ENCODE peak calls at places on chromosomes 6 and 20, in eight cellular contexts. T is GM06990, I is fibroblast of mammary gland, O is psoas muscle, P is choroid plexus epithelial cell, E is cardiac muscle cell, B is uterus, L is AG10803. H is an unnamed sample.

GRCh38 chr20:59823860-59824259 is 109.6 kb downstream of the SYCP2 start:
- DNase-seq in T (no peak), I (no peak), O (no peak), B (no peak), E (no peak), L (no peak), P (no peak), H (no peak)

GRCh38 chr6:22954749-22955385 is 385.5 kb downstream of the HDGFL1 start:
- DNase-seq in I (peak), B (no peak), P (peak), O (no peak), L (no peak), E (no peak), T (peak), H (no peak)

GRCh38 chr6:22536111-22536510 is 33.3 kb upstream of the HDGFL1 start:
- DNase-seq in B (no peak), T (no peak), L (no peak), I (no peak), E (no peak), P (no peak), O (no peak), H (no peak)

GRCh38 chr6:168675375-168675774 is 234.4 kb downstream of the SMOC2 start:
- DNase-seq in T (no peak), L (no peak), I (no peak), O (no peak), P (no peak), E (no peak), B (peak), H (no peak)

GRCh38 chr6:122028933-122029332 is 370.5 kb upstream of the HSF2 start:
- DNase-seq in P (no peak), O (no peak), E (no peak), B (no peak), T (no peak), I (no peak), L (no peak), H (no peak)

GRCh38 chr20:15700147-15700765 is 873.0 kb downstream of the KIF16B start:
- DNase-seq in I (no peak), B (no peak), P (peak), E (no peak), T (no peak), L (no peak), O (no peak), H (no peak)

GRCh38 chr20:46905364-46906125 is 10.9 kb downstream of the EYA2 start:
- DNase-seq in I (peak), O (peak), P (no peak), E (no peak), L (peak), T (no peak), B (no peak), H (no peak)

GRCh38 chr20:10919549-10920140 is 245.8 kb upstream of the JAG1 start:
- DNase-seq in O (peak), I (peak), L (peak), T (no peak), P (peak), E (no peak), B (peak), H (no peak)

GRCh38 chr6:19322691-19323470 is 514.3 kb upstream of the ID4 start:
- DNase-seq in O (no peak), P (peak), E (no peak), L (peak), I (no peak), T (no peak), B (no peak), H (no peak)

GRCh38 chr20:51531141-51531710 is 11.3 kb downstream of the NFATC2 start:
- DNase-seq in O (no peak), P (peak), L (no peak), I (no peak), T (peak), E (no peak), B (no peak), H (peak)

GRCh38 chr6:134609862-134610261 is 291.9 kb upstream of the SGK1 start:
- DNase-seq in P (no peak), B (no peak), L (peak), E (no peak), I (no peak), T (no peak), O (no peak), H (no peak)

GRCh38 chr6:106608080-106608668 is 21.1 kb downstream of the RTN4IP1 start:
- DNase-seq in B (no peak), T (peak), O (no peak), P (peak), I (peak), E (peak), L (peak), H (peak)
- TF ChIP-seq CTCF in B (peak), T (peak), O (peak), P (peak), I (peak), E (peak), L (peak), H (peak)

GRCh38 chr20:58485326-58485725 is 29.9 kb downstream of the APCDD1L start:
- DNase-seq in E (no peak), T (no peak), B (no peak), I (no peak), L (no peak), P (no peak), O (no peak), H (no peak)
- TF ChIP-seq CTCF in E (no peak), T (no peak), B (no peak), I (no peak), L (no peak), P (no peak), O (no peak), H (no peak)

DNA sequence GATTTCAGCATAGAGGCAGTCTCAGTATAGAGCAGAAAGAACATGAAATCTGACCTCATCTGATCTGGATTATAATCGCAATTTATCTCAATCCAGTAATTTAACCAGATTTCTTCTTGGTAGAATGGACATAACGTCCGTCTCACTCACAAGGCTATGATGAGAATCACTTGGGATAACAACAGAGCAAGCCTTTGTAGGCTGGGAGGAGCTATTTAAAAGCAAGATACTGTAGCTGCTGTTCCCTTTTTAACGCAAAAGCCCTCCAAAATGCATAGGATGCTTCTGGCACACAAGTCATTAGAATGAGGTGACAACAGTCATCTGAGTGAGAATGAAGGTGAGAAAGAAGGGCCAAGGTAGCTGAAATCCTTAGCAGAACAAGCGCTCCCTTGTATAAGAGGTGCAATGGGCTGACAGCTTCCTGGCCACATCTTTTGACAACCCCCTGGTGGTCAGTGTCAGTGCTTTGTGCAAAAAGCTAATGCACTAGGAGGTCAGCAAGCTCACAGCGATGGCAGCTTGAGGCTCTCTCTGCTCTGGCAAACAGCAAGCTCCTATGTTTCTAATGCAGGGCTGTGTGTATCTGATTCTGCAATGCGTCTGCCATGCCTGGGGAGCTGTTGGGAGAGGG is 16.4 kb downstream of the METTL24 start:
- DNase-seq in L (no peak), I (peak), P (peak), B (peak), E (peak), T (no peak), O (no peak), H (no peak)
- TF ChIP-seq CTCF in L (peak), I (peak), P (peak), B (no peak), E (peak), T (peak), O (no peak), H (peak)

DNA sequence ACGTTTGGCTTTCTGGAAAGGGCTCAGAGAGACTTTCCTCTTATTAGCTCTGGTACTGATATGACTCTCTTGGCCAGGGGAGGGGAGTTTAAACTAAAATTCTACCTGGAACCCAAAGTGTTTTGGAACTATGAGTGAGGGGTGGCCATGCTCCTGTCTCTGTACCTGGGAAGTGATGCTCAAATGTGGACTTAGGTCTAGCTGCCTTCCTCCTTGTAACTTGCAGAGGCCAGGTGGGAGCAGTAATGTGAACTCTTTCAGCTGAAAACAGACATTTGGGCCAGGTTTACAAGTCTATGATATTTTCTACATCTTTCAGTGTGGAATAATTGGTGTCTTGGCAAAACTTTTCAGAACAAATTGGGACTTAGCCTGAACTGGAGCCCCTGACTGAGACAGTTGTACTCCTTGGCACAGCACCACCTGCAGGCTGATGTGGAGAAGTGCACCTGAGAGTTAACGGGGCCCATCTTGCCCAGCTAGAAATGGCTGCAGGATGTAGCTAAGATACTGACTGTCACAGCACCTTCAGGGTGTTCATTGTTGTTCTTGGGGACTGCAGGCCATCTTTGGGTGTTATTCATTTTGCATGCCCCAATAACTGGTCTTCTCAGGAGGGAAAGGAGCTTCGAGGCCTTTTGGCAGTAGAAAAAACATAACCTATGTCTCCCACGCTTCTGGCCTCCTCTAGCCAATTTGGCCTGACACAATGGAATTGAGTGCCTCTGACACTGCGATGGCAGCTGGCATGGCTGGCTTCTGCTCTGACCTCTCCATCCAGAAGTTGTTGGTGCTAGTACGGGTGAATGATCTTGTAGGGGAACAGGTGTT is 37.1 kb downstream of the CD109 start:
- DNase-seq in I (peak), B (peak), E (peak), P (peak), O (no peak), L (peak), T (peak), H (peak)
- TF ChIP-seq CTCF in I (peak), B (peak), E (peak), P (peak), O (peak), L (peak), T (peak), H (peak)

GRCh38 chr6:160519603-160520042 is 144.5 kb downstream of the LPA start:
- DNase-seq in I (no peak), P (peak), E (no peak), L (no peak), T (no peak), B (no peak), O (no peak), H (peak)
- TF ChIP-seq CTCF in I (peak), P (peak), E (peak), L (peak), T (peak), B (peak), O (peak), H (peak)

DNA sequence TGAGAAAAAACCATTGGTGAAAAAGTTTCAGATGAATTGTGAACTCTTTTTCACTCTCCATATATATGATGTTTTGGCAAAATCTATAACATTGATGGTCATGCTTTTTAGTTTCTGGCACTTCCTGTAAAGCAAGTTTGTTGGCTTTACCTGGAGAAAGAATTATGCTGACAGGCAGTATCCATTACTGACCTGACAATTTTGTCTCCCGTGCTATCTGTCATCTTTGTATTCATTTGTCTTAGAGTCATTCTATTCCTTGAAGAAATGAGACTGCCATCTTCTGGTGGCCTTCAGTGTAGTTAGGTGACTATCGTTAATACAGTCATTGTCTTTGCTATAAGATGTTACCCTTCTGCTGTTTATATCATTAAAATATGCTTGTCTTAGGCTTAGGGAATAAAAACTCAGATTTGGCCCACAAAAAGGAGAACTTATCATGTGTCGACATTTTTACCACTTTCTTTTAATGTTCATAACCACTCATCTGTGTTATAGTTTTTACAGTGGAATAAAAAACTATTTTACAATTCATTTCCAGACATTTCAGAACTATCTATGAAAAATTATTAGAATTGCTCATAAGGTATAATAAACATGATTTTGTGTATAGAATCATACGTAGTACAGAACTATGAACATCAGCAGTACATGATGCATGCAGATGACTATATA is 707.0 kb downstream of the EPM2A start:
- DNase-seq in E (peak), T (no peak), I (peak), O (no peak), L (peak), B (no peak), P (peak), H (peak)
- TF ChIP-seq CTCF in E (peak), T (peak), I (peak), O (peak), L (peak), B (no peak), P (peak), H (peak)

GRCh38 chr6:36245572-36246031 is 24.3 kb upstream of the PNPLA1 start:
- DNase-seq in O (no peak), T (peak), E (no peak), P (no peak), L (no peak), B (no peak), I (no peak), H (no peak)
- TF ChIP-seq CTCF in O (no peak), T (peak), E (peak), P (peak), L (no peak), B (no peak), I (no peak), H (peak)